ENCODE peak calls at places on chromosome 20, in nine cellular contexts. U is GM23338; W is transverse colon; P is tibial artery; G is AG04450; Z is hepatocyte; A is CD8-positive, alpha-beta T cell; B is CD4-positive, alpha-beta memory T cell; I is right lobe of liver. H is an unnamed sample. For H3K27me3, the result is how much of the 10 kb centered on the place peaks cover.

GRCh38 chr20:41407617-41408016 is 41.0 kb upstream of the EMILIN3 start:
- DNase-seq in A (no peak), P (no peak), I (no peak), G (no peak), U (no peak), B (no peak), W (peak), Z (no peak), H (no peak)

GRCh38 chr20:53468583-53468982 is 125.1 kb downstream of the ZNF217 start:
- DNase-seq in U (no peak), W (no peak), G (no peak), B (no peak), Z (no peak), I (no peak), A (no peak), P (no peak), H (no peak)

GRCh38 chr20:14441201-14441600 is 103.8 kb upstream of the FLRT3 start:
- DNase-seq in I (no peak), U (no peak), B (no peak), W (no peak), Z (no peak), G (no peak), A (no peak), P (no peak), H (no peak)

GRCh38 chr20:44026932-44027685 is 112.5 kb downstream of the TOX2 start:
- DNase-seq in Z (no peak), B (no peak), U (no peak), P (no peak), I (no peak), A (no peak), G (no peak), W (no peak), H (peak)

GRCh38 chr20:40511478-40511877 is 177.6 kb downstream of the MAFB start:
- DNase-seq in A (no peak), Z (no peak), B (no peak), G (no peak), U (no peak), W (no peak), I (peak), P (peak), H (no peak)

GRCh38 chr20:33915726-33916331 is 77.9 kb upstream of the RALY start:
- DNase-seq in U (peak), B (no peak), A (peak), W (peak), Z (peak), P (no peak), G (no peak), I (peak), H (no peak)

GRCh38 chr20:15375836-15376235 is 1038.4 kb upstream of the FLRT3 start:
- DNase-seq in W (no peak), U (no peak), P (no peak), Z (no peak), A (no peak), G (no peak), B (no peak), I (no peak), H (no peak)

GRCh38 chr20:58306421-58307261 is 2.9 kb upstream of the RAB22A start:
- DNase-seq in I (peak), G (peak), U (no peak), P (peak), W (peak), Z (peak), B (peak), A (peak), H (no peak)

GRCh38 chr20:33074675-33075074 is 4.8 kb upstream of the BPIFB4 start:
- DNase-seq in U (no peak), A (no peak), P (no peak), B (no peak), I (no peak), W (no peak), Z (no peak), G (no peak), H (no peak)

GRCh38 chr20:62475027-62475818 is 572 bp downstream of the GATA5 start:
- DNase-seq in W (no peak), G (no peak), Z (no peak), B (no peak), U (peak), A (no peak), I (no peak), P (no peak), H (no peak)
- H3K27me3 ChIP-seq in W (half or more), G (half or more), Z (under half), B (under half), U (half or more), A (under half), I (under half), P (under half), H (under half)

GRCh38 chr20:2751868-2752630 is 48.4 kb downstream of the CPXM1 start:
- DNase-seq in Z (peak), G (no peak), I (peak), A (peak), B (no peak), P (no peak), W (peak), U (no peak), H (no peak)

GRCh38 chr20:2751347-2751867 is 49.0 kb downstream of the CPXM1 start:
- DNase-seq in U (no peak), Z (no peak), A (no peak), B (no peak), G (no peak), I (peak), W (no peak), P (no peak), H (peak)

GRCh38 chr20:2753456-2754040 is 46.9 kb downstream of the CPXM1 start:
- DNase-seq in G (no peak), U (no peak), P (no peak), I (no peak), A (no peak), W (no peak), Z (no peak), B (no peak), H (no peak)

GRCh38 chr20:2754426-2754825 is 46.0 kb downstream of the CPXM1 start:
- DNase-seq in Z (no peak), W (no peak), I (no peak), P (no peak), G (no peak), B (no peak), U (no peak), A (no peak), H (no peak)

DNA sequence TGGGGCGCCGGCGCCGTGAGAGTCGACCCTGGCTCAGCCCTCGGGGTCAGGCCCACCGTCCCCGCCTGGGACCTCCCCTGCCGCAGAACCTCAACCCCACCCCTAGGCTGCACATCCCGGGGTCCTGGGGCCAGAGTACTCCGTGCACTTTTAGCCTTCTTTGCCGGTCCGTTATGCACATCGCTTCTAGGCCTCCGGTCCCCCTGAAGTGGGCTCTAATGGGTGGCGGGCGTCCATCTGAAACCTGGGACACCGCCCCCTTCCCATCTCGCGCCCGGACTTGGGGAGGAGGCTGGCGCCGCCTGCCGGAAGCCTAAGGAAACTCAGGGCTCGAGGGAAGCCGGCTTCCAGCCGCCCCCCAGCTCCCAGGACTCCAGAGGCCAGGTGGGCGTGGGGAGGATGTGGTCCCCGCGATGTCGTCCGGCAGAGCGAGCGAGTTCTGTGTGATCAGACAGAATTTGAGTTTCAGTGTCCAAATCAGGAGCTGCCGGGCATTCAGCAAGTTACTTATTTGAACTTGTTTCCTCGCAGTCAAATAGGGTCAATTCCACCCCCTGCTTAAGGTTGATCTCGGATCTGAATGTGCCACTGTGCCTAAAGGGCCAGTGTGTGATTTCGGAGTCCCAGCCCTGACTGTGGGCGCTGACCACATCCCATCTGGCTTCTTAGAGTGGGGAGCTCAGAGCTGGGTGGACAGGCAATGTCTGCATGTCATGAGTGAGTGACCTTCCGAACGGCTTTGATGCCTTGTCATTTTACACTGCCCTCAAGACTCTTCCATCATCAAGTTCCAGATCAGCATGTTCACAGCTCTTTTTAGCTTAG is 47.6 kb downstream of the CPXM1 start:
- DNase-seq in Z (peak), I (peak), W (peak), G (no peak), A (peak), B (no peak), P (no peak), U (peak), H (peak)
- H3K27me3 ChIP-seq in Z (half or more), I (under half), W (under half), G (half or more), A (under half), B (under half), P (under half), U (half or more), H (under half)

DNA sequence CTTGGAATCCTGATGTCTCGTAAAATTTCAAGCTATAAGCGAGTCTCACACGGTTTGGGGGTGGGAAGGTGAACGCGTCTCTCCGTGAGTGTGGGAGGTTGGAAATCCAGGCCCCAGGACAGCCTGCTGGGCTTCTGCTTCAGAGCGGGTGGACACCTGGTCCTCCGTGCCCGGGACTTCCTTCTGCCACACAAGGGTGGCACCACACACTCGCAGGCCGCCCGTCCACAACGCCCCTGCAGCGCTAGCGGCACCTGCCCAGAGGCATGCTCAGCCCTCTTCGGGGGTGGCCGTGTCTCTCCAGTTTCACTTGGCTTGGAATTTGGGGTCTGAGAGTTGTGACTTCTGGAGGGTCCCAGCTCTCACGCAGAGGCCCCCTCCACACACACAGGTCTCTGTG is 151.9 kb downstream of the PHACTR3 start:
- DNase-seq in Z (no peak), U (no peak), I (no peak), B (no peak), P (no peak), W (no peak), G (no peak), A (no peak), H (no peak)
- H3K27me3 ChIP-seq in Z (under half), U (under half), I (under half), B (under half), P (under half), W (under half), G (under half), A (under half), H (under half)

DNA sequence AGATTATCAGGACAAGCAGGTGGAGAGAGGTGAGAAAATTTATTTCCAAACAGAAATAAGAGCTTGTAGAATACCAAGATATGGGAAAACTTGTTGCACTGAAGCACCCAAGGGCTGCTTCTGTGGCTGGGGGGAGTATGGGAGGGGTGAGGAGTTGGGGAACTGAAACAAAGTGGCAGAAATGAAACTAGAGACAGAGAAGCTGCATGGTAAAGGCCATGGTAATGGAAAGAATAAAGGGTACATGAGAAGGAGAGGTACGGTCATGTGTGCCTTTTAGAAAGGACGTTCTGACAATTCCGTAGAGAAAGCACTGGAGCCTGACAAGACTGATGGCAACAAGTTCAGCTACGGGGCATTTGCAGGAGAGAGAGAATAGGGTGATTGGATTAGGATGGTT is 51.6 kb upstream of the RIN2 start:
- DNase-seq in Z (no peak), B (no peak), W (no peak), P (no peak), G (no peak), I (no peak), U (no peak), A (no peak), H (no peak)
- H3K27me3 ChIP-seq in Z (under half), B (under half), W (under half), P (under half), G (under half), I (under half), U (under half), A (under half), H (under half)

DNA sequence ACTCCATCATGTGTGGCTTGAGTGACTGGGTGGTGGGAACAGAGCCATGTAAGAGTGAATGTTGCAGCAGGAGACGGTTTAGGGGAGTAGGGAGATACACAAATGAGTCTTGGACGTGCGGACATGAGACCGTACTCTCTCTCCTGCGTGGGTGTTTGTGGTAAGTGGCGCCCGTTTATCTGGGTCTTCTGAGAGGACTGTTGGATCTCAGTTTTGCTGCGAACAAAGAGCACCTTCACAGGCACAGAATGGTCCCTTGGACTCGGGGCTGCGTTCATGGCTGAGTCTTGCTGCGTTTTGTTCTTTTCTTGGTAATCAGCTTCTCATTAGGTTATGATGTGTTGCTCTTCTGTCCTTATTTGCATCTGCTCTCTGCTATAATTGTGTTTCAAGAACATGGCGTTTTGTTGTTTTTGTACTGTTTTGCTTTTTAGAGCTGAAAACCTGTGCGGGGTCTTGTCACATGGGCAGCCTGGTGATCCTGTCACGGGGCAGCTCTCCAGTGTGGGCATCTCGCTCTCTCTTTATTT is 28.5 kb downstream of the STK35 start:
- DNase-seq in W (no peak), P (no peak), I (no peak), Z (no peak), G (no peak), B (no peak), U (no peak), A (no peak), H (no peak)
- H3K27me3 ChIP-seq in W (under half), P (under half), I (under half), Z (under half), G (under half), B (under half), U (under half), A (under half), H (under half)

DNA sequence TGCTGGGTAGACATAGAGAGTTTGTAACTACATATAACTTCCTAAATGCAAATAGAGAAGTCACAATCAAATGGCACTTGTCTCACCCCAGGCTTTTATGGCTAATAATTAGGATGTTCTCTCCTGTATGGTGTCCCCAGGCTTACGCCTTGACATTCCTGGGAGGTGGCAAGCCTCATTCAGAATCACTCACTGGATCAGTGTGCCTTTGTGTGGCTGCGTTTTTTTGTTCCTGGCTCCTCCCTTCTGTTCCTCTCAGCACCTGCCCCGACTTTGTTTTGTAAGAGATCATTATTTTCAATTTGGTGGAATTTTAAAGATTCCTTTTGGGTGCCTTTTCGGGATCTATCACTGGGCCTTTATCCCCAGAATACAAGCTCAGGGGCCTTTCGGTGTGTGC is 5.7 kb downstream of the LAMP5 start:
- DNase-seq in P (no peak), B (no peak), I (no peak), A (no peak), W (no peak), U (peak), Z (no peak), G (no peak), H (no peak)
- H3K27me3 ChIP-seq in P (under half), B (under half), I (under half), A (under half), W (under half), U (half or more), Z (half or more), G (under half), H (under half)

GRCh38 chr20:1225729-1226313 is at the start of gene RAD21L1:
- DNase-seq in U (peak), G (peak), P (peak), I (peak), B (peak), W (peak), A (peak), Z (peak), H (no peak)

GRCh38 chr20:1225263-1225728 is 548 bp upstream of the RAD21L1 start:
- DNase-seq in W (no peak), A (no peak), B (no peak), I (no peak), U (peak), G (no peak), Z (no peak), P (no peak), H (no peak)

GRCh38 chr20:1227121-1227582 is 1.3 kb downstream of the RAD21L1 start:
- DNase-seq in P (no peak), Z (no peak), B (no peak), A (no peak), I (no peak), U (no peak), W (no peak), G (no peak), H (no peak)

GRCh38 chr20:1232538-1233111 is 6.8 kb downstream of the RAD21L1 start:
- DNase-seq in G (no peak), I (no peak), P (no peak), W (no peak), Z (no peak), A (no peak), U (no peak), B (no peak), H (no peak)

DNA sequence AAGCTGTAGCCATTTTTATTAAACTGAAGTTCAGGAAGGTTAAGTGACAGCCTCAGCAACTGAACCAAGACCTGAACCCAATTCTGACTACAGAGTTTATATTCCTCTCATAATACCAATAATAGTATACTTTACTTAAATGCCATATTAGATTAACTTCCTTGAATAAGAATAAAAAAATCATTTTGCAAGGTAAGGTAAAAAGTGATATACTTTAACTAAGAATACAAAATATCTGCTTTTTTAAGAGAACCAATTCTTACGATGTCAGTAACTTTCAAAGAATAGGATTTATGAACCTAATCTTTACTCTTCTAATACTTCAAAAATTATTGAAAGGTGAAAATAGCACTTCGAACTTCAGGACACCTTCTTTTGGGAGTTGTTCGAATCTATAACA is 3.7 kb downstream of the RAD21L1 start:
- DNase-seq in W (no peak), U (no peak), Z (no peak), G (no peak), I (no peak), A (no peak), B (no peak), P (no peak), H (no peak)
- H3K27me3 ChIP-seq in W (half or more), U (under half), Z (under half), G (under half), I (under half), A (under half), B (under half), P (under half), H (under half)

GRCh38 chr20:48689388-48689787 is 138.4 kb downstream of the PREX1 start:
- DNase-seq in W (no peak), U (no peak), I (no peak), G (no peak), Z (no peak), B (no peak), P (no peak), A (no peak), H (no peak)

GRCh38 chr20:48688579-48688978 is 139.2 kb downstream of the PREX1 start:
- DNase-seq in W (no peak), P (no peak), Z (no peak), I (no peak), B (no peak), U (no peak), A (no peak), G (no peak), H (no peak)

GRCh38 chr20:48691523-48691922 is 136.3 kb downstream of the PREX1 start:
- DNase-seq in B (no peak), G (no peak), I (no peak), W (no peak), Z (no peak), P (no peak), A (no peak), U (no peak), H (no peak)

GRCh38 chr20:48690888-48691287 is 136.9 kb downstream of the PREX1 start:
- DNase-seq in B (no peak), U (peak), A (no peak), Z (no peak), I (no peak), P (no peak), W (peak), G (no peak), H (no peak)

GRCh38 chr20:48689874-48690571 is 137.8 kb downstream of the PREX1 start:
- DNase-seq in B (no peak), G (no peak), Z (no peak), I (no peak), P (no peak), W (no peak), A (no peak), U (no peak), H (no peak)
- H3K27me3 ChIP-seq in B (under half), G (under half), Z (under half), I (under half), P (under half), W (under half), A (under half), U (under half), H (under half)

GRCh38 chr20:11979306-11980128 is 61.8 kb downstream of the BTBD3 start:
- DNase-seq in W (no peak), Z (no peak), I (no peak), G (no peak), U (no peak), B (no peak), P (no peak), A (no peak), H (no peak)
- H3K27me3 ChIP-seq in W (under half), Z (under half), I (under half), G (under half), U (under half), B (under half), P (under half), A (under half), H (under half)

GRCh38 chr20:888057-888456 is 28.1 kb downstream of the ANGPT4 start:
- DNase-seq in G (no peak), I (no peak), U (no peak), Z (no peak), B (no peak), P (peak), A (no peak), W (no peak), H (no peak)
- H3K27me3 ChIP-seq in G (under half), I (under half), U (under half), Z (under half), B (under half), P (under half), A (under half), W (under half), H (under half)

H was measured in ascending aorta.